ENCODE peak calls at places on chromosomes 12 and 14, in seven cellular contexts. One of them, this sample, is unnamed.

GRCh38 chr12:119528241-119528640 is 65.3 kb upstream of the TMEM233 start:
- DNase-seq in heart right ventricle: no peak
- DNase-seq in mesenchymal stem cell: no peak
- DNase-seq in Panc1: no peak
- DNase-seq in K562: no peak
- DNase-seq in neuronal stem cell: peak
- DNase-seq in transverse colon: no peak
- DNase-seq in this sample: no peak

GRCh38 chr12:56751712-56752598 is at the start of gene PRIM1:
- DNase-seq in mesenchymal stem cell: peak
- DNase-seq in neuronal stem cell: peak
- DNase-seq in transverse colon: peak
- DNase-seq in heart right ventricle: peak
- DNase-seq in K562: peak
- DNase-seq in Panc1: peak
- DNase-seq in this sample: peak

GRCh38 chr12:8947737-8948136 is 1.7 kb downstream of the M6PR start:
- DNase-seq in mesenchymal stem cell: no peak
- DNase-seq in Panc1: no peak
- DNase-seq in heart right ventricle: no peak
- DNase-seq in neuronal stem cell: no peak
- DNase-seq in transverse colon: no peak
- DNase-seq in K562: no peak
- DNase-seq in this sample: no peak

GRCh38 chr14:65462411-65462810 is 49.9 kb downstream of the FUT8 start:
- DNase-seq in mesenchymal stem cell: no peak
- DNase-seq in heart right ventricle: no peak
- DNase-seq in Panc1: no peak
- DNase-seq in neuronal stem cell: no peak
- DNase-seq in transverse colon: no peak
- DNase-seq in K562: no peak
- DNase-seq in this sample: no peak

GRCh38 chr12:139585-139984 is 73.0 kb downstream of the IQSEC3 start:
- DNase-seq in transverse colon: no peak
- DNase-seq in Panc1: no peak
- DNase-seq in heart right ventricle: no peak
- DNase-seq in neuronal stem cell: no peak
- DNase-seq in K562: no peak
- DNase-seq in mesenchymal stem cell: no peak
- DNase-seq in this sample: no peak

GRCh38 chr12:20451759-20452158 is 83.4 kb downstream of the PDE3A start:
- DNase-seq in transverse colon: no peak
- DNase-seq in K562: no peak
- DNase-seq in mesenchymal stem cell: peak
- DNase-seq in neuronal stem cell: no peak
- DNase-seq in heart right ventricle: no peak
- DNase-seq in Panc1: no peak
- DNase-seq in this sample: no peak

GRCh38 chr12:85779768-85780167 is 56.4 kb downstream of the RASSF9 start:
- DNase-seq in Panc1: no peak
- DNase-seq in neuronal stem cell: no peak
- DNase-seq in transverse colon: no peak
- DNase-seq in K562: no peak
- DNase-seq in mesenchymal stem cell: no peak
- DNase-seq in heart right ventricle: no peak
- DNase-seq in this sample: no peak

GRCh38 chr14:83133986-83134664 is 1600.5 kb upstream of the SEL1L start:
- DNase-seq in K562: no peak
- DNase-seq in transverse colon: no peak
- DNase-seq in mesenchymal stem cell: no peak
- DNase-seq in heart right ventricle: no peak
- DNase-seq in Panc1: no peak
- DNase-seq in neuronal stem cell: peak
- DNase-seq in this sample: no peak

GRCh38 chr12:88052686-88053085 is 23.5 kb upstream of the C12orf50 start:
- DNase-seq in transverse colon: peak
- DNase-seq in heart right ventricle: no peak
- DNase-seq in K562: peak
- DNase-seq in mesenchymal stem cell: peak
- DNase-seq in neuronal stem cell: no peak
- DNase-seq in Panc1: no peak
- DNase-seq in this sample: peak

DNA sequence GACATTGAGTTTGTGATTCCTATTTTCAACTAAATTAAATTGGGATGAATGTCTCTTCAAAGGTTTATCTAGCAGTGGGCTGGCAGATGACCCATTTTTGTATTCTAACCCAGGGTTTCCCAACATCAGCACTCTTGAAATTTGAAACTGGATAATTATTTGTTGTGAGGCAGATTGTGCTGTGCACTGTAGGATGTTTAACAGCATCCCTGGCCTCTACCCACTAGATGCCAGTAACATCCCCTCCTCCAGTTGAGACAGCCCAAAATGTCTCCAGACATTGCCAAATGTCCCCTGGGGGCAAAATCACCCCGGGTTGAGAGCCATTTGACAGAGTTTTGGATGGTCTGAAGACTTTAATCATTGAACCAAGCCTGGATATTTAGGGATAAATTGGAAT is 11.1 kb downstream of the DAAM1 start:
- DNase-seq in mesenchymal stem cell: no peak
- DNase-seq in heart right ventricle: no peak
- DNase-seq in neuronal stem cell: no peak
- DNase-seq in transverse colon: no peak
- DNase-seq in Panc1: no peak
- DNase-seq in K562: no peak
- DNase-seq in this sample: no peak
- H3K27ac ChIP-seq in mesenchymal stem cell: no peak
- H3K27ac ChIP-seq in heart right ventricle: no peak
- H3K27ac ChIP-seq in neuronal stem cell: no peak
- H3K27ac ChIP-seq in transverse colon: no peak
- H3K27ac ChIP-seq in Panc1: no peak
- H3K27ac ChIP-seq in K562: peak
- H3K27ac ChIP-seq in this sample: no peak

DNA sequence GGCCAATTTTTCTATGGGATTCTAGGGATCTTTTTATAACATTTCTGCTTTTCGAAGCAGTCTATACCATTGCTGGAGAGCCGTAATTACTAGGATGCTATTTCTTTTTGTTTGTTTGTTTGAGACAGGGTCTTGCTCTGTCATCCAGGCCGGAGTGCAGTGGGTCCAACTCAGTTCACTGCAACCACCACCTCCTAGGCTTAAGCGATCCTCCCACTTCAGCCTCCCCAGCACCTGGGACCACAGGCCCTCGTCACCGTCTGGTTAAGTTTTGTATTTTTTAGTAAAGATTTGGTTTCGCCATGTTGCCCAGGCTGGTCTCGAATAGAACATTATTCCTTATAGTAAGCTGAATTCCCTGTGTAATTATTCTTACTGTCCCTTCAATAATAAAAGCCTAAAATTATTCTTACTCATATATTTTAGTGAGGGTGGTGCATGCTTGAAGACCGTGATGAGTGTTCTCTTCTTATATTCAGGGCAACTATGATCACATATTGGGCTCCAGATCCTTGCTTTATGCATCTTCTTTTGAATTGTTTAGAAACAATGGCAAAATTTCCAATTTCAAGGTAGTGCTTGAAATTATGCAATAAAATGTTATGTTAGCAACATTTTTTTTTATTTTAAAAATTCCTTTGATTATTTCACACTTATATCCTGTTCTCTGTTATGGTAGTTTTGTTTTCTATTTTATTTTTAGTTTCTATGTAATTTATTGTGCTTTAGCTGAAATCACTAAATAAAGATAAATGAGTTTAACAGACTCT is 66.2 kb downstream of the CRADD start:
- DNase-seq in Panc1: no peak
- DNase-seq in transverse colon: no peak
- DNase-seq in neuronal stem cell: no peak
- DNase-seq in mesenchymal stem cell: no peak
- DNase-seq in K562: no peak
- DNase-seq in heart right ventricle: no peak
- DNase-seq in this sample: no peak
- H3K4me3 ChIP-seq in Panc1: no peak
- H3K4me3 ChIP-seq in transverse colon: peak
- H3K4me3 ChIP-seq in neuronal stem cell: peak
- H3K4me3 ChIP-seq in mesenchymal stem cell: peak
- H3K4me3 ChIP-seq in K562: peak
- H3K4me3 ChIP-seq in heart right ventricle: peak
- H3K4me3 ChIP-seq in this sample: no peak

DNA sequence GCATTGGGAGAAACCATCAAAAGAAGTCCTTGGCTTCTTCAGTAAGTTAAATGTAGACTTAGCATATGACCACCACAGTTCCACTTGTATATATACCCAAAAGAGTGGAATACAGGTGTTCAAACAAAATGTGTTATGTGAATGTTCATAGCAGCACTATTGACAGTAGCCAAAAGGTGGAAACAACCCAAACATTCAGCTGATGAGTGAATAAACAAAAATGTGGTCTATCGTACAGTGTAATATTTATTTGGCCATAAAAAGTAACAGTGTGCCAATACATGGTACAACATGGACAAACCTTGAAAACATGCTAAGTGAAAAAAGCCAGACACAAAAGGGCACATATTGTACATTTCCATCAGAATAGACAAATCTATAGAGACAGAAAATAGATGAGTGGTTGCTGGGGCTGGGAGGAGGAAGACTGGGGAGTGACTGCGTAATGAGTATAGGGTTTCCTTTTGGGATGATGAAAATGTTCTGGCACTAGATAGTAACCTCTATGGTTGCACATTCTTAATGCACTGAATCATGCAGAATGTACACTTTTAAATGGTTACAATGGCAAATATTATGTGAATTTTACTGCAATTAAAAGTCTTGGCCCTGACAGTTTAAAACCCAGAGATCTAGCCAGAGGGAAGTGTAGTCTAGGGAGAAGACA is 5.5 kb downstream of the ERP29 start:
- DNase-seq in Panc1: no peak
- DNase-seq in heart right ventricle: no peak
- DNase-seq in K562: no peak
- DNase-seq in transverse colon: no peak
- DNase-seq in neuronal stem cell: no peak
- DNase-seq in mesenchymal stem cell: peak
- DNase-seq in this sample: no peak
- H3K27ac ChIP-seq in Panc1: no peak
- H3K27ac ChIP-seq in heart right ventricle: no peak
- H3K27ac ChIP-seq in K562: no peak
- H3K27ac ChIP-seq in transverse colon: no peak
- H3K27ac ChIP-seq in neuronal stem cell: no peak
- H3K27ac ChIP-seq in mesenchymal stem cell: no peak
- H3K27ac ChIP-seq in this sample: no peak

GRCh38 chr12:3366451-3367155 is 124.4 kb upstream of the PRMT8 start:
- DNase-seq in transverse colon: no peak
- DNase-seq in Panc1: no peak
- DNase-seq in K562: no peak
- DNase-seq in heart right ventricle: no peak
- DNase-seq in neuronal stem cell: no peak
- DNase-seq in mesenchymal stem cell: no peak
- DNase-seq in this sample: no peak
- H3K4me3 ChIP-seq in transverse colon: peak
- H3K4me3 ChIP-seq in Panc1: no peak
- H3K4me3 ChIP-seq in K562: no peak
- H3K4me3 ChIP-seq in heart right ventricle: peak
- H3K4me3 ChIP-seq in neuronal stem cell: no peak
- H3K4me3 ChIP-seq in mesenchymal stem cell: no peak
- H3K4me3 ChIP-seq in this sample: peak

GRCh38 chr12:1282670-1283361 is 291.8 kb downstream of the ERC1 start:
- DNase-seq in neuronal stem cell: no peak
- DNase-seq in Panc1: no peak
- DNase-seq in heart right ventricle: peak
- DNase-seq in mesenchymal stem cell: no peak
- DNase-seq in K562: no peak
- DNase-seq in transverse colon: peak
- DNase-seq in this sample: no peak
- H3K27ac ChIP-seq in neuronal stem cell: no peak
- H3K27ac ChIP-seq in Panc1: no peak
- H3K27ac ChIP-seq in heart right ventricle: no peak
- H3K27ac ChIP-seq in mesenchymal stem cell: no peak
- H3K27ac ChIP-seq in K562: no peak
- H3K27ac ChIP-seq in transverse colon: peak
- H3K27ac ChIP-seq in this sample: no peak

GRCh38 chr14:61335049-61335448 is 13.7 kb downstream of the PRKCH start:
- DNase-seq in mesenchymal stem cell: no peak
- DNase-seq in neuronal stem cell: no peak
- DNase-seq in heart right ventricle: no peak
- DNase-seq in transverse colon: no peak
- DNase-seq in Panc1: no peak
- DNase-seq in K562: no peak
- DNase-seq in this sample: no peak

GRCh38 chr14:61341275-61342210 is 20.2 kb downstream of the PRKCH start:
- DNase-seq in transverse colon: no peak
- DNase-seq in Panc1: no peak
- DNase-seq in neuronal stem cell: no peak
- DNase-seq in K562: no peak
- DNase-seq in mesenchymal stem cell: no peak
- DNase-seq in heart right ventricle: no peak
- DNase-seq in this sample: no peak

GRCh38 chr14:61335876-61336275 is 14.5 kb downstream of the PRKCH start:
- DNase-seq in transverse colon: no peak
- DNase-seq in neuronal stem cell: no peak
- DNase-seq in heart right ventricle: no peak
- DNase-seq in K562: no peak
- DNase-seq in mesenchymal stem cell: no peak
- DNase-seq in Panc1: no peak
- DNase-seq in this sample: no peak

GRCh38 chr14:61337893-61338292 is 16.5 kb downstream of the PRKCH start:
- DNase-seq in transverse colon: peak
- DNase-seq in heart right ventricle: no peak
- DNase-seq in mesenchymal stem cell: no peak
- DNase-seq in K562: no peak
- DNase-seq in neuronal stem cell: no peak
- DNase-seq in Panc1: no peak
- DNase-seq in this sample: no peak

GRCh38 chr14:61338457-61338856 is 17.1 kb downstream of the PRKCH start:
- DNase-seq in transverse colon: no peak
- DNase-seq in K562: no peak
- DNase-seq in Panc1: no peak
- DNase-seq in neuronal stem cell: no peak
- DNase-seq in heart right ventricle: no peak
- DNase-seq in mesenchymal stem cell: no peak
- DNase-seq in this sample: no peak
- H3K4me3 ChIP-seq in transverse colon: no peak
- H3K4me3 ChIP-seq in K562: no peak
- H3K4me3 ChIP-seq in Panc1: no peak
- H3K4me3 ChIP-seq in neuronal stem cell: no peak
- H3K4me3 ChIP-seq in heart right ventricle: no peak
- H3K4me3 ChIP-seq in mesenchymal stem cell: no peak
- H3K4me3 ChIP-seq in this sample: no peak

GRCh38 chr14:74594021-74594420 is 18.0 kb downstream of the LTBP2 start:
- DNase-seq in mesenchymal stem cell: no peak
- DNase-seq in Panc1: no peak
- DNase-seq in transverse colon: no peak
- DNase-seq in K562: no peak
- DNase-seq in heart right ventricle: no peak
- DNase-seq in neuronal stem cell: no peak
- DNase-seq in this sample: no peak
- H3K27ac ChIP-seq in mesenchymal stem cell: no peak
- H3K27ac ChIP-seq in Panc1: no peak
- H3K27ac ChIP-seq in transverse colon: peak
- H3K27ac ChIP-seq in K562: no peak
- H3K27ac ChIP-seq in heart right ventricle: peak
- H3K27ac ChIP-seq in neuronal stem cell: no peak
- H3K27ac ChIP-seq in this sample: no peak

DNA sequence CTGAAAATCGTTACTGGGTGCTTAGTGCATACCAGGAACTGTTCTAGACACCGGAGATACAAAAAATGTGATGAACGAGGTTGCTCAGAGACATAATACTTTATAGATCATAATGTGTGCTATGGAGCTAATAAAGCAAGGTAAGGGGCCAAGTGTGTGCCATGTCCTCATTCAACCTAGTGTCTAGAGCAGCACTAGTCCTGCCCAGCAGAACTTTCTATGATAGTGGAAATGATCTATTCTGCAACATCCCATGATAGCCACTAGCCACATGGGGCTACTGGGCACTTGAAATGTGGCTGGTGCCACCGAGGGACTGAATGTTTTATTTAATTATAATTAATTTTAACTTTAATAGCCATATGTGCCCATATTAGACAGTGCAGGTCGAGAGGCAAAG is 15.6 kb downstream of the NUAK1 start:
- DNase-seq in Panc1: no peak
- DNase-seq in neuronal stem cell: no peak
- DNase-seq in K562: no peak
- DNase-seq in mesenchymal stem cell: no peak
- DNase-seq in transverse colon: no peak
- DNase-seq in heart right ventricle: no peak
- DNase-seq in this sample: no peak
- H3K4me3 ChIP-seq in Panc1: no peak
- H3K4me3 ChIP-seq in neuronal stem cell: no peak
- H3K4me3 ChIP-seq in K562: no peak
- H3K4me3 ChIP-seq in mesenchymal stem cell: no peak
- H3K4me3 ChIP-seq in transverse colon: no peak
- H3K4me3 ChIP-seq in heart right ventricle: no peak
- H3K4me3 ChIP-seq in this sample: no peak

This sample was measured in iPS DF 6.9.